ENCODE peak calls at places on chromosome 11, in nine cellular contexts. One of them, this sample, is unnamed.

GRCh38 chr11:62957147-62957546 is 27.6 kb downstream of the SLC22A6 start:
- DNase-seq in EH: no peak
- DNase-seq in activated CD4-positive, alpha-beta T cell treated with anti-CD3 and anti-CD28 coated beads, Interleukin-2, amount 10 ng/mL, durations not matched to agents 7 days and 5 days: no peak
- DNase-seq in kidney tubule cell: no peak
- DNase-seq in T-helper 1 cell: no peak
- DNase-seq in midbrain: no peak
- DNase-seq in activated T-helper 1 cell treated with anti-CD3 and anti-CD28 coated beads, Interleukin-12 subunit alpha, Interleukin-12 subunit beta, Interleukin-2, Interleukin-4 antibody, amounts not matched to agents 30 ng/mL and 10 ng/mL and 1 ng/mL, durations not matched to agents 14 hours and 24 hours and 36 hours: no peak
- DNase-seq in iPS DF 19.7: no peak
- DNase-seq in HFF-Myc: no peak
- DNase-seq in this sample: no peak

GRCh38 chr11:15202626-15203025 is 87.9 kb downstream of the INSC start:
- DNase-seq in activated CD4-positive, alpha-beta T cell treated with anti-CD3 and anti-CD28 coated beads, Interleukin-2, amount 10 ng/mL, durations not matched to agents 7 days and 5 days: no peak
- DNase-seq in T-helper 1 cell: no peak
- DNase-seq in midbrain: no peak
- DNase-seq in kidney tubule cell: no peak
- DNase-seq in activated T-helper 1 cell treated with anti-CD3 and anti-CD28 coated beads, Interleukin-12 subunit alpha, Interleukin-12 subunit beta, Interleukin-2, Interleukin-4 antibody, amounts not matched to agents 30 ng/mL and 10 ng/mL and 1 ng/mL, durations not matched to agents 14 hours and 24 hours and 36 hours: no peak
- DNase-seq in iPS DF 19.7: no peak
- DNase-seq in HFF-Myc: no peak
- DNase-seq in EH: no peak
- DNase-seq in this sample: no peak

GRCh38 chr11:121687961-121688566 is 235.3 kb upstream of the SORL1-AS1 start:
- DNase-seq in iPS DF 19.7: no peak
- DNase-seq in kidney tubule cell: peak
- DNase-seq in T-helper 1 cell: no peak
- DNase-seq in activated CD4-positive, alpha-beta T cell treated with anti-CD3 and anti-CD28 coated beads, Interleukin-2, amount 10 ng/mL, durations not matched to agents 7 days and 5 days: no peak
- DNase-seq in activated T-helper 1 cell treated with anti-CD3 and anti-CD28 coated beads, Interleukin-12 subunit alpha, Interleukin-12 subunit beta, Interleukin-2, Interleukin-4 antibody, amounts not matched to agents 30 ng/mL and 10 ng/mL and 1 ng/mL, durations not matched to agents 14 hours and 24 hours and 36 hours: no peak
- DNase-seq in HFF-Myc: peak
- DNase-seq in midbrain: no peak
- DNase-seq in EH: peak
- DNase-seq in this sample: no peak

GRCh38 chr11:126460417-126461095 is 105.1 kb downstream of the ST3GAL4 start:
- DNase-seq in EH: no peak
- DNase-seq in midbrain: no peak
- DNase-seq in iPS DF 19.7: no peak
- DNase-seq in activated T-helper 1 cell treated with anti-CD3 and anti-CD28 coated beads, Interleukin-12 subunit alpha, Interleukin-12 subunit beta, Interleukin-2, Interleukin-4 antibody, amounts not matched to agents 30 ng/mL and 10 ng/mL and 1 ng/mL, durations not matched to agents 14 hours and 24 hours and 36 hours: no peak
- DNase-seq in kidney tubule cell: no peak
- DNase-seq in HFF-Myc: no peak
- DNase-seq in activated CD4-positive, alpha-beta T cell treated with anti-CD3 and anti-CD28 coated beads, Interleukin-2, amount 10 ng/mL, durations not matched to agents 7 days and 5 days: no peak
- DNase-seq in T-helper 1 cell: no peak
- DNase-seq in this sample: no peak

GRCh38 chr11:8826145-8826786 is 84.7 kb upstream of the AKIP1 start:
- DNase-seq in EH: peak
- DNase-seq in activated T-helper 1 cell treated with anti-CD3 and anti-CD28 coated beads, Interleukin-12 subunit alpha, Interleukin-12 subunit beta, Interleukin-2, Interleukin-4 antibody, amounts not matched to agents 30 ng/mL and 10 ng/mL and 1 ng/mL, durations not matched to agents 14 hours and 24 hours and 36 hours: no peak
- DNase-seq in kidney tubule cell: no peak
- DNase-seq in HFF-Myc: no peak
- DNase-seq in activated CD4-positive, alpha-beta T cell treated with anti-CD3 and anti-CD28 coated beads, Interleukin-2, amount 10 ng/mL, durations not matched to agents 7 days and 5 days: no peak
- DNase-seq in iPS DF 19.7: no peak
- DNase-seq in midbrain: no peak
- DNase-seq in T-helper 1 cell: no peak
- DNase-seq in this sample: no peak

GRCh38 chr11:121929581-121929980 is 186.4 kb downstream of the BLID start:
- DNase-seq in HFF-Myc: no peak
- DNase-seq in kidney tubule cell: peak
- DNase-seq in activated CD4-positive, alpha-beta T cell treated with anti-CD3 and anti-CD28 coated beads, Interleukin-2, amount 10 ng/mL, durations not matched to agents 7 days and 5 days: no peak
- DNase-seq in T-helper 1 cell: no peak
- DNase-seq in midbrain: peak
- DNase-seq in iPS DF 19.7: no peak
- DNase-seq in EH: peak
- DNase-seq in activated T-helper 1 cell treated with anti-CD3 and anti-CD28 coated beads, Interleukin-12 subunit alpha, Interleukin-12 subunit beta, Interleukin-2, Interleukin-4 antibody, amounts not matched to agents 30 ng/mL and 10 ng/mL and 1 ng/mL, durations not matched to agents 14 hours and 24 hours and 36 hours: no peak
- DNase-seq in this sample: peak

GRCh38 chr11:114270531-114271270 is 25.5 kb upstream of the NNMT start:
- DNase-seq in HFF-Myc: no peak
- DNase-seq in T-helper 1 cell: no peak
- DNase-seq in activated T-helper 1 cell treated with anti-CD3 and anti-CD28 coated beads, Interleukin-12 subunit alpha, Interleukin-12 subunit beta, Interleukin-2, Interleukin-4 antibody, amounts not matched to agents 30 ng/mL and 10 ng/mL and 1 ng/mL, durations not matched to agents 14 hours and 24 hours and 36 hours: no peak
- DNase-seq in EH: no peak
- DNase-seq in midbrain: no peak
- DNase-seq in kidney tubule cell: no peak
- DNase-seq in iPS DF 19.7: no peak
- DNase-seq in activated CD4-positive, alpha-beta T cell treated with anti-CD3 and anti-CD28 coated beads, Interleukin-2, amount 10 ng/mL, durations not matched to agents 7 days and 5 days: no peak
- DNase-seq in this sample: no peak

GRCh38 chr11:28009383-28009782 is 98.6 kb downstream of the KIF18A start:
- DNase-seq in kidney tubule cell: peak
- DNase-seq in T-helper 1 cell: no peak
- DNase-seq in midbrain: no peak
- DNase-seq in iPS DF 19.7: no peak
- DNase-seq in EH: peak
- DNase-seq in activated T-helper 1 cell treated with anti-CD3 and anti-CD28 coated beads, Interleukin-12 subunit alpha, Interleukin-12 subunit beta, Interleukin-2, Interleukin-4 antibody, amounts not matched to agents 30 ng/mL and 10 ng/mL and 1 ng/mL, durations not matched to agents 14 hours and 24 hours and 36 hours: no peak
- DNase-seq in activated CD4-positive, alpha-beta T cell treated with anti-CD3 and anti-CD28 coated beads, Interleukin-2, amount 10 ng/mL, durations not matched to agents 7 days and 5 days: no peak
- DNase-seq in HFF-Myc: peak
- DNase-seq in this sample: no peak

GRCh38 chr11:70517996-70518907 is 119.9 kb downstream of the CTTN start:
- DNase-seq in iPS DF 19.7: no peak
- DNase-seq in midbrain: no peak
- DNase-seq in HFF-Myc: peak
- DNase-seq in EH: peak
- DNase-seq in activated CD4-positive, alpha-beta T cell treated with anti-CD3 and anti-CD28 coated beads, Interleukin-2, amount 10 ng/mL, durations not matched to agents 7 days and 5 days: no peak
- DNase-seq in T-helper 1 cell: no peak
- DNase-seq in activated T-helper 1 cell treated with anti-CD3 and anti-CD28 coated beads, Interleukin-12 subunit alpha, Interleukin-12 subunit beta, Interleukin-2, Interleukin-4 antibody, amounts not matched to agents 30 ng/mL and 10 ng/mL and 1 ng/mL, durations not matched to agents 14 hours and 24 hours and 36 hours: no peak
- DNase-seq in kidney tubule cell: peak
- DNase-seq in this sample: no peak

GRCh38 chr11:116513894-116514293 is 258.9 kb downstream of the BUD13 start:
- DNase-seq in HFF-Myc: peak
- DNase-seq in T-helper 1 cell: no peak
- DNase-seq in midbrain: no peak
- DNase-seq in iPS DF 19.7: peak
- DNase-seq in activated T-helper 1 cell treated with anti-CD3 and anti-CD28 coated beads, Interleukin-12 subunit alpha, Interleukin-12 subunit beta, Interleukin-2, Interleukin-4 antibody, amounts not matched to agents 30 ng/mL and 10 ng/mL and 1 ng/mL, durations not matched to agents 14 hours and 24 hours and 36 hours: no peak
- DNase-seq in kidney tubule cell: peak
- DNase-seq in activated CD4-positive, alpha-beta T cell treated with anti-CD3 and anti-CD28 coated beads, Interleukin-2, amount 10 ng/mL, durations not matched to agents 7 days and 5 days: peak
- DNase-seq in EH: peak
- DNase-seq in this sample: no peak

GRCh38 chr11:7596975-7597391 is 76.3 kb downstream of the CYB5R2 start:
- DNase-seq in iPS DF 19.7: no peak
- DNase-seq in T-helper 1 cell: no peak
- DNase-seq in activated CD4-positive, alpha-beta T cell treated with anti-CD3 and anti-CD28 coated beads, Interleukin-2, amount 10 ng/mL, durations not matched to agents 7 days and 5 days: no peak
- DNase-seq in EH: no peak
- DNase-seq in activated T-helper 1 cell treated with anti-CD3 and anti-CD28 coated beads, Interleukin-12 subunit alpha, Interleukin-12 subunit beta, Interleukin-2, Interleukin-4 antibody, amounts not matched to agents 30 ng/mL and 10 ng/mL and 1 ng/mL, durations not matched to agents 14 hours and 24 hours and 36 hours: no peak
- DNase-seq in kidney tubule cell: peak
- DNase-seq in HFF-Myc: no peak
- DNase-seq in midbrain: no peak
- DNase-seq in this sample: no peak

GRCh38 chr11:86800076-86800955 is at the start of gene PRSS23:
- DNase-seq in activated T-helper 1 cell treated with anti-CD3 and anti-CD28 coated beads, Interleukin-12 subunit alpha, Interleukin-12 subunit beta, Interleukin-2, Interleukin-4 antibody, amounts not matched to agents 30 ng/mL and 10 ng/mL and 1 ng/mL, durations not matched to agents 14 hours and 24 hours and 36 hours: peak
- DNase-seq in iPS DF 19.7: no peak
- DNase-seq in HFF-Myc: no peak
- DNase-seq in midbrain: no peak
- DNase-seq in kidney tubule cell: peak
- DNase-seq in EH: peak
- DNase-seq in T-helper 1 cell: no peak
- DNase-seq in activated CD4-positive, alpha-beta T cell treated with anti-CD3 and anti-CD28 coated beads, Interleukin-2, amount 10 ng/mL, durations not matched to agents 7 days and 5 days: peak
- DNase-seq in this sample: no peak

GRCh38 chr11:11155962-11156815 is 196.9 kb downstream of the CSNK2A3 start:
- DNase-seq in T-helper 1 cell: peak
- DNase-seq in EH: no peak
- DNase-seq in kidney tubule cell: peak
- DNase-seq in midbrain: no peak
- DNase-seq in HFF-Myc: no peak
- DNase-seq in iPS DF 19.7: peak
- DNase-seq in activated T-helper 1 cell treated with anti-CD3 and anti-CD28 coated beads, Interleukin-12 subunit alpha, Interleukin-12 subunit beta, Interleukin-2, Interleukin-4 antibody, amounts not matched to agents 30 ng/mL and 10 ng/mL and 1 ng/mL, durations not matched to agents 14 hours and 24 hours and 36 hours: peak
- DNase-seq in activated CD4-positive, alpha-beta T cell treated with anti-CD3 and anti-CD28 coated beads, Interleukin-2, amount 10 ng/mL, durations not matched to agents 7 days and 5 days: peak
- DNase-seq in this sample: no peak

GRCh38 chr11:128045094-128045725 is 542.1 kb downstream of the ETS1 start:
- DNase-seq in EH: peak
- DNase-seq in iPS DF 19.7: no peak
- DNase-seq in midbrain: no peak
- DNase-seq in activated CD4-positive, alpha-beta T cell treated with anti-CD3 and anti-CD28 coated beads, Interleukin-2, amount 10 ng/mL, durations not matched to agents 7 days and 5 days: no peak
- DNase-seq in T-helper 1 cell: no peak
- DNase-seq in kidney tubule cell: no peak
- DNase-seq in activated T-helper 1 cell treated with anti-CD3 and anti-CD28 coated beads, Interleukin-12 subunit alpha, Interleukin-12 subunit beta, Interleukin-2, Interleukin-4 antibody, amounts not matched to agents 30 ng/mL and 10 ng/mL and 1 ng/mL, durations not matched to agents 14 hours and 24 hours and 36 hours: no peak
- DNase-seq in HFF-Myc: no peak
- DNase-seq in this sample: no peak

GRCh38 chr11:124633355-124633754 is 10.7 kb downstream of the TBRG1 start:
- DNase-seq in iPS DF 19.7: no peak
- DNase-seq in activated T-helper 1 cell treated with anti-CD3 and anti-CD28 coated beads, Interleukin-12 subunit alpha, Interleukin-12 subunit beta, Interleukin-2, Interleukin-4 antibody, amounts not matched to agents 30 ng/mL and 10 ng/mL and 1 ng/mL, durations not matched to agents 14 hours and 24 hours and 36 hours: no peak
- DNase-seq in kidney tubule cell: no peak
- DNase-seq in activated CD4-positive, alpha-beta T cell treated with anti-CD3 and anti-CD28 coated beads, Interleukin-2, amount 10 ng/mL, durations not matched to agents 7 days and 5 days: no peak
- DNase-seq in T-helper 1 cell: no peak
- DNase-seq in midbrain: no peak
- DNase-seq in HFF-Myc: no peak
- DNase-seq in EH: peak
- DNase-seq in this sample: no peak

This sample was measured in pons.